ENCODE peak calls at places on chromosomes 4 and X, in seven cellular contexts. G is GM12865, O is lower leg skin, L is HCT116, T is fibroblast of the aortic adventitia, Y is psoas muscle, P is lung. K is an unnamed sample.

GRCh38 chr4:22686156-22686555 is 6.6 kb upstream of the GBA3 start:
- DNase-seq in P (no peak), T (peak), G (no peak), O (no peak), L (no peak), Y (no peak), K (no peak)

GRCh38 chr4:101707596-101707995 is 82.9 kb upstream of the BANK1 start:
- DNase-seq in P (no peak), L (no peak), T (no peak), Y (no peak), O (no peak), G (no peak), K (peak)

GRCh38 chr4:176845636-176846035 is 52.9 kb upstream of the VEGFC start:
- DNase-seq in L (no peak), Y (no peak), G (no peak), T (no peak), O (no peak), P (no peak), K (peak)

GRCh38 chrX:135328421-135329005 is 19.2 kb downstream of the ETDC start:
- DNase-seq in L (no peak), O (no peak), G (no peak), P (no peak), T (peak), Y (no peak), K (peak)

GRCh38 chr4:105598787-105599186 is 46.4 kb downstream of the ARHGEF38 start:
- DNase-seq in G (no peak), L (no peak), O (no peak), T (no peak), P (no peak), Y (no peak), K (no peak)

GRCh38 chr4:128528793-128529553 is 241.4 kb upstream of the PGRMC2 start:
- DNase-seq in O (peak), Y (no peak), P (peak), T (peak), G (no peak), L (peak), K (peak)

GRCh38 chr4:168318266-168318895 is at the start of gene DDX60:
- DNase-seq in L (peak), G (peak), P (peak), T (peak), O (peak), Y (peak), K (peak)

GRCh38 chr4:170420255-170420693 is 330.5 kb upstream of the AADAT start:
- DNase-seq in L (no peak), T (no peak), O (no peak), Y (no peak), P (no peak), G (peak), K (peak)

GRCh38 chrX:68914337-68914989 is 85.6 kb downstream of the EFNB1 start:
- DNase-seq in L (no peak), O (no peak), G (no peak), T (no peak), Y (no peak), P (no peak), K (no peak)

GRCh38 chr4:169015237-169015636 is 5.2 kb upstream of the CBR4 start:
- DNase-seq in P (no peak), L (no peak), T (no peak), Y (peak), G (peak), O (no peak), K (no peak)

GRCh38 chr4:69760455-69760854 is at the start of gene SULT1B1:
- DNase-seq in Y (no peak), T (peak), P (no peak), O (no peak), G (peak), L (no peak), K (peak)

GRCh38 chr4:165326831-165327210 is 648 bp upstream of the MSMO1 start:
- DNase-seq in O (no peak), Y (peak), L (no peak), T (no peak), P (peak), G (peak), K (peak)

GRCh38 chr4:86366920-86367319 is 7.1 kb upstream of the MAPK10 start:
- DNase-seq in O (no peak), Y (no peak), L (no peak), T (no peak), G (no peak), P (no peak), K (no peak)

GRCh38 chr4:7066006-7066405 is 1.9 kb downstream of the GRPEL1 start:
- DNase-seq in L (no peak), P (no peak), Y (no peak), G (no peak), O (no peak), T (no peak), K (no peak)
- H3K4me3 ChIP-seq in L (peak), P (no peak), Y (no peak), G (no peak), O (no peak), T (no peak), K (no peak)

DNA sequence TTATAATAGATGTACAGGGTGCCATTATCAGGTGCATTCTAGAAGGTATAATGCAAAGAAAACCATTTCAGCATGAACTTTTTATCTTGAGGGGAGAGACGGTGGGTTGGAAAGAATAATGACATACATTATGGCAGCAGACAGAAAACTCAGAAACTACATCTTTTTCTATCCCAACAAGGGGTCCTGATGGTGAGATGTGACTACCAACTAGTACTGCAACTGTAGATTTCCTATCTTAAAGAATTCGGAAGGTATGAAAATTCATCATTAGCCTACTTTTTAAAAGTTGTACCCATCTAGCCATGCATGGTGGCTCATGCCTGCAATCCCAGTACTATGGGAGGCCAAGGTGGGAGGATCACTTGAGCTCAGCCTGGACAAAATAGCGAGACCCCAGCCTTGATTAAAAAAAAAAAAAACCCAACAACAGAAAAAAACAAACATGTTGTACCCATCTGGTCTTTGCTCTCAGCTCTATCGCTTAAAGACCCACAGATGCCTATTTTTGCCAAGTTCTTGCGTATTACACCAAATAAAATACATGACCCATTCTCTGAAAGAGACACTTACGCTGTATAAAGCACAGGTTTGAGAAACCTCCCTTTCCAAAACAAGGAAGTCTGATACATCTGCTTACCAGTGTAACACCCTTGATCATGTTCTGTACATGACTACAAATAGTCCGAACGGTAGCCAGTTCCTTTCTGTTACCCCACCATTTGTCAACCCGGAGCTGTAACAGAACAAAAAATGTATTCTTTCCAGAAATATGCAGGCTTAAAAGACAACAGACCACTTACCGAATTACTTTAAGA is 1.6 kb downstream of the RPL9 start:
- DNase-seq in L (no peak), G (no peak), Y (no peak), P (no peak), T (no peak), O (no peak), K (no peak)
- H3K4me3 ChIP-seq in L (peak), G (peak), Y (peak), P (no peak), T (peak), O (no peak), K (peak)

GRCh38 chr4:162732871-162733270 is 433.8 kb downstream of the NAF1 start:
- DNase-seq in Y (no peak), G (no peak), T (no peak), P (no peak), L (no peak), O (no peak), K (no peak)
- H3K4me3 ChIP-seq in Y (no peak), G (no peak), T (no peak), P (no peak), L (no peak), O (no peak), K (no peak)

GRCh38 chrX:145821291-145821897 is 3.8 kb downstream of the SLITRK2 start:
- DNase-seq in O (no peak), P (no peak), L (no peak), Y (no peak), T (no peak), G (no peak), K (no peak)
- H3K4me3 ChIP-seq in O (no peak), P (no peak), L (no peak), Y (no peak), T (no peak), G (no peak), K (no peak)

DNA sequence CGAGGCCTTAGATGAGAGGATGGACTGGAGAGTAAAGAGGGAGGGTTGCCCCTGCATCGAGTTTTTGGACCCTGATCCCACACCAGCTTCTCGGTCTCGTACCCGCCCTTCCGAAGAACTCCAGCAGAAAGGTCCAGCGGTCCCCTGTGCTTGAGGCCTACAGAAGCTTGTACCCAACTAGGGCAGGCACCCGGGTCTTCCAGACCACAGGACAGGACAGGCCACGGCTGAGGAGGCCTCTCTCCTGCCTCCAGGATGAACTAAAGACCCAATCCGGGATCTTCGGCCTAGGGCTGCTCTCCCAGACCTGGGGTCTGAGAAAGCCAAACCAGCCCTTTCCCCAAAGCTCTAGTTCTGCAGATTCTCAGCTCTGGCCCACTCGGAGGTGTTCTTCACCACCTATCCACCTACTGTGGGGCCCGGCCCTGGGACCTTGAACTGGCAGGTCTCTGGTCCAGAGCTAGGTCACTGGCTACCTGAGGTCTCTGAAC is 1.2 kb downstream of the NKX3-2 start:
- DNase-seq in Y (no peak), O (no peak), G (no peak), T (no peak), L (no peak), P (no peak), K (no peak)
- H3K4me3 ChIP-seq in Y (no peak), O (no peak), G (no peak), T (no peak), L (no peak), P (no peak), K (no peak)

GRCh38 chrX:22059800-22060199 is 27.7 kb downstream of the PHEX start:
- DNase-seq in G (no peak), T (peak), L (no peak), P (no peak), O (no peak), Y (no peak), K (no peak)
- H3K4me3 ChIP-seq in G (no peak), T (no peak), L (no peak), P (no peak), O (no peak), Y (no peak), K (no peak)

DNA sequence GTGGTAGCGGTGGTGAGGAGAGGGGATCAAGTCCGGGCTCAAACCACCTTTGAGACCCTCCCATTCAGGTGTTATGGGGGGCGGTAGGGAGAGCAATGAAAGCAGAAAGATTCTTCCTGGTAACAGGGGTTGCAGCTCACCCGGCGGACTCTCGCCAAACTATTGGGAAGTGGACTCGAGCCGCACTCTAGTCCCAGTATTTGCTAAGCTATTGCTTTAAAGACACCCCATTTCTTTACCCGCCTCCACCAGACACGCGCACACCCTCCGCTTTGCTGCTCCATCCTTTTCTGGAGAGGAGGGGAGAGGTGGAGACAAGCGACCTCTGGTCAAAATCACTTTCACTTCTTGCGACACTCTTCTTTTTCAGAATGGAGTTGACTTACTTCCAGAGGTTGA is 625 bp upstream of the GABRA4 start:
- DNase-seq in L (no peak), P (no peak), G (no peak), O (no peak), T (no peak), Y (no peak), K (peak)
- H3K4me3 ChIP-seq in L (no peak), P (no peak), G (no peak), O (peak), T (peak), Y (no peak), K (no peak)

GRCh38 chr4:174279433-174279832 is 4.0 kb downstream of the FBXO8 start:
- DNase-seq in G (no peak), T (no peak), L (no peak), P (no peak), O (no peak), Y (no peak), K (no peak)

GRCh38 chr4:174283507-174284180 is at the start of the genes CEP44 and FBXO8:
- DNase-seq in T (peak), P (peak), Y (peak), G (peak), L (peak), O (peak), K (peak)

GRCh38 chr4:174282836-174283506 is 496 bp downstream of the FBXO8 start:
- DNase-seq in L (peak), Y (peak), O (peak), P (peak), G (peak), T (peak), K (peak)

GRCh38 chr4:174278467-174278866 is 5.0 kb downstream of the FBXO8 start:
- DNase-seq in L (no peak), O (no peak), G (no peak), Y (no peak), T (no peak), P (no peak), K (no peak)

DNA sequence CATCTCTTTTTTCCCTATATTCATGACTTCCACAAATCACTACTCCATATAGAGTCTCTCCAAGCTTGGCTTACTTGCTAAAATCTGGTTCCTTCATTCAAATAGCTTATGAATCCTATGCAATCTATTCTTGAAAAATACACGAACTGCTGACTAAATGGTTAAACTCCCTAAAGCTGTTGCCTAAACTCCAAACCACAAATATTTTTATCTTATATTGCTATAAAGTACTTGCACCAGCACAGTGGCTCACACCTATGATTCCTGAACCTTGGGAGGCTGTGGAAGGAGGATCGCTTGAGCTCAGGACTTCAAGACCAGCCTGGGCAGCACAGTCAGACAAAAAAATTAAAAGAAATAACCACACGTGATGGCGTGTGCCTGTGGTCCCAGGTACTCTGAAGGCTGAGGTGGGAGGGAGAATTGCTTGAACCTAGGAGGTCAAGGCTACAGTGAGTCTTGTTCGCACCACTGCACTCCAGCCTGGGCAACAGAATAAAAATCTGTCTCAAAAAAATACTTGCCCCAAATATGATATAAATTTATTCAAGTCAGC is 2.2 kb downstream of the FBXO8 start:
- DNase-seq in L (no peak), T (no peak), Y (no peak), O (no peak), G (no peak), P (no peak), K (no peak)
- H3K4me3 ChIP-seq in L (no peak), T (no peak), Y (no peak), O (no peak), G (no peak), P (no peak), K (no peak)